ENCODE peak calls at places on chromosomes 6 and 20, in four cellular contexts. M is HepG2, Z is K562, N is GM12878. O is an unnamed sample.

GRCh38 chr6:170293881-170294755 is 3.2 kb upstream of the DLL1 start:
- DNase-seq in M (no peak), Z (no peak), N (no peak), O (no peak)

GRCh38 chr20:44829688-44830087 is 19.3 kb upstream of the RIMS4 start:
- DNase-seq in M (no peak), Z (no peak), N (no peak), O (no peak)

GRCh38 chr6:14126250-14126649 is 8.7 kb downstream of the CD83 start:
- DNase-seq in M (no peak), Z (no peak), N (no peak), O (no peak)

GRCh38 chr6:161618816-161619454 is 345.1 kb upstream of the AGPAT4 start:
- DNase-seq in M (peak; percentile 49), Z (no peak), N (no peak), O (peak; percentile 54)

GRCh38 chr6:126153661-126154060 is 167.3 kb downstream of the TRMT11 start:
- DNase-seq in M (no peak), Z (no peak), N (no peak), O (no peak)

GRCh38 chr20:56380375-56380774 is 11.6 kb downstream of the AURKA start:
- DNase-seq in M (no peak), Z (no peak), N (no peak), O (no peak)

GRCh38 chr6:26550250-26550993 is 12.3 kb downstream of the HMGN4 start:
- DNase-seq in M (peak; percentile 88), Z (peak; percentile 53), N (no peak), O (peak; percentile 90)

GRCh38 chr6:100296810-100297544 is 167.7 kb downstream of the SIM1 start:
- DNase-seq in M (peak; percentile 50), Z (no peak), N (no peak), O (no peak)

GRCh38 chr6:19731286-19731685 is 105.9 kb upstream of the ID4 start:
- DNase-seq in M (peak; percentile 9), Z (no peak), N (no peak), O (no peak)

GRCh38 chr20:31820228-31820627 is 1.1 kb downstream of the MYLK2 start:
- DNase-seq in M (no peak), Z (no peak), N (no peak), O (no peak)

GRCh38 chr20:31816221-31816620 is 2.9 kb upstream of the MYLK2 start:
- DNase-seq in M (no peak), Z (no peak), N (no peak), O (no peak)

GRCh38 chr20:31819083-31819784 is at the start of gene MYLK2:
- DNase-seq in M (no peak), Z (no peak), N (no peak), O (no peak)

GRCh38 chr20:31817461-31817860 is 1.7 kb upstream of the MYLK2 start:
- DNase-seq in M (no peak), Z (no peak), N (no peak), O (no peak)

GRCh38 chr20:31818376-31818908 is 714 bp upstream of the MYLK2 start:
- DNase-seq in M (no peak), Z (no peak), N (no peak), O (no peak)
- TF ChIP-seq NR2C2 in M (no peak), Z (no peak), N (no peak), O (no peak)

GRCh38 chr20:4435210-4435609 is 286.5 kb upstream of the PRND start:
- DNase-seq in M (no peak), Z (no peak), N (no peak), O (no peak)
- TF ChIP-seq NR2C2 in M (no peak), Z (no peak), N (no peak), O (no peak)

DNA sequence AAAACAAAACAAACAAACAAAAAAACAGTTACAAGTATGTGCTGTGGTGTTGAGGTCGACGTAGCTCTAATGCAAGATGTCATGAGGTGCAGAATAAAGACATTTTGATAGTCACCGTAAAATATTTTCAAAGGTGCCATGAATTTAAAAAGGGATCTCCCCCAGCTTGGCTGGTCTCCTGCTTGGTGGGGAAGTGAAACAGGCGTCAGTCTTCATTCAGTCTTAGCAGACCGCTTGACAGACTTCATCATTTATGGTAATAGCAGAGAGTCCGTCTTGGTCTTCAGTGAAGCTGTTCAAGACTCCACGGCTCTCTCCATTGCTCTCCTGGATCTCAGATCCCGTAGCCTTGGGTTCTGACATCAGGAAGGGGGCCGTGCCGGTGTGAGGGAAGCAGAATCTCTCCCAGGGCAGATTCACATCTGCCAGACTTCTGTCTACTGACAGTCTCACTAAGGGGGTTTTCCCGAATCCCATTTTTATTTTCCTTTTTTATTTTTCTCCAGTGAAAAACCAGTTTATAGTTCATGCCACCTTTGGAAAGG is 1.6 kb downstream of the SLC24A3 start:
- DNase-seq in M (no peak), Z (no peak), N (no peak), O (no peak)
- TF ChIP-seq NR2C2 in M (no peak), Z (no peak), N (no peak), O (no peak)

GRCh38 chr20:62823688-62824475 is 7.0 kb downstream of the COL9A3 start:
- DNase-seq in M (no peak), Z (no peak), N (no peak), O (peak; percentile 74)

GRCh38 chr20:62822788-62823651 is 6.2 kb downstream of the COL9A3 start:
- DNase-seq in M (peak; percentile 98), Z (peak; percentile 80), N (no peak), O (peak; percentile 71)

GRCh38 chr20:62825288-62825993 is 8.6 kb downstream of the COL9A3 start:
- DNase-seq in M (no peak), Z (no peak), N (no peak), O (no peak)

GRCh38 chr20:62825994-62826645 is 9.3 kb downstream of the COL9A3 start:
- DNase-seq in M (no peak), Z (no peak), N (no peak), O (no peak)

GRCh38 chr20:62824476-62825287 is 7.8 kb downstream of the COL9A3 start:
- DNase-seq in M (peak; percentile 62), Z (peak; percentile 77), N (no peak), O (peak; percentile 73)
- TF ChIP-seq NR2C2 in M (no peak), Z (no peak), N (no peak), O (no peak)

DNA sequence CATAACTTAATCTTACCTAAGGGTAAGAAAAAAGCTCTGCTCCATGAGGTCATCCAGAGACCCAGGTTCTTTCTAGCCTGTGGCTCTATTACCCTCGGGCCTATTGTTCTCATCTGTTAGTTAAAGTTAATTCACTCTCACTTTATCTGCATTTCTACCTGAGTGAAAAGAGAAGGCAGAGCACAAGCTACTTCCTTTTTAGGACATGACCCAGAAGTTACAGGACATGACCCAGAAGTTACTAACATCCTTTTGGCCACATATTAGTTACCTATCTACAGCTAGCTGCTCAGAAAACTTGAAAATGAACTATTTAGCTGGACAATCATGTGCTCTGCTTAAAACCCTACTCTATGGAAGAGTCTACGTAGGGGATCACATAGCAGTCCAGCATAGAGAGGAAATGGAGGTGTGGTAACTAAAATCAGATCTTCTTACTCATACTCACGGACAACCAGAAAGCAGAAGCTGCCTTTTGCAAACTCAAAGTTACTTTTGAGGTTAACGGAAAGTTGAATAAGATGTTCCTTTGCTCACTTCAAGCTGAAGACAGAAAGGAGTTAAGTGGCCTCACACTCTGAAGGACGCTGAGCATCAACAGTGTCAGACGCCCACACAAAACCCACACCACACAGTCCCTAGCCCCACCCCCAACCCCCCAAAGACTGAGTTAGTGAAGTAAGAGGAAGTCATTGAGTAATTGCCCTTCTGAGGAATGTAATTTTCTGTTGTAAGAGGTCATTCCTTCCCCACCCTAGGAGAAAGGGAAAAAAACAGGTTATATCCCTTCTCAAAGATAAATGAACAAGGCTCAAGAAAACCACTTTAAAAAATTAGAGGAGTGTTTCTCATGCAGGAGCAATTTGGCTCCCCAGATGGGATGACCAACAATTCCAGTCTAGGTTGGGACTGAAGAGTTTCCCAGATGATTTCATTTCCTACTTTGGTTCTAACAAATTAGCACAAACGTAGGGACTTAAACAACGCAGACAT is 45.9 kb upstream of the TAB2 start:
- DNase-seq in M (no peak), Z (no peak), N (peak; percentile 65), O (no peak)
- TF ChIP-seq NR2C2 in M (no peak), Z (no peak), N (no peak), O (no peak)

GRCh38 chr6:163260911-163261310 is 153.6 kb upstream of the QKI start:
- DNase-seq in M (no peak), Z (no peak), N (no peak), O (no peak)
- TF ChIP-seq NR2C2 in M (no peak), Z (no peak), N (no peak), O (no peak)

GRCh38 chr20:50777373-50777772 is 17.5 kb upstream of the BCAS4 start:
- DNase-seq in M (no peak), Z (no peak), N (no peak), O (no peak)
- TF ChIP-seq NR2C2 in M (no peak), Z (no peak), N (no peak), O (no peak)

DNA sequence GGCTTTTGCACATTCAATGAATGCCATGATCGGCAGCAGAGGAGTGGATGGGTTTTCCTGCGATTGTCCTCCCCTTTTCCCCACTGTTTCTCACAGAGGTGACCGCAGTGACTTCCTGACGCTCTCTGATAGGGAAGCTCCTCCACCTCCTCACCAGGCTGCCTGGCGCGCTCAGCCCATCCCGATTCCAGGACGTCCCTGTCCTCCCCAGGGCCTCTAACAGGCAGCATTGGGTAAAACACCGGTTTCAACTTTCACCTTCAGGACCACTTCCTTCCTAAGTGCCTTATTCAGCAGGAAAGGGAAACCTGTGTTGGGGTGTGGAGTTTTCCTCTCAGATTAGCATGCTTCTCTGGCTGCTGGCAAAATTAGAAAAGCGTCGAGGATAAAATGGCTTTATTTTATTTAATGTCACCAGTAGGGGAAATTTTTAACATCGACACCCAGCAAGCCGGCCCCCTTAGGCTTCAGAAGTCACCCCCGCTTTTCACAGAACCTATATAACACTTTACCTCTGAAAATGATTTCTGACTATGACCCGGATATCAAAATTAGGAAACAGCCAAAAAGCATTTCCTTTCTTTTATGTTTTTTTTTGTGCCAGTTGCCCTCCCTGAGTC is 570.4 kb upstream of the GJE1 start:
- DNase-seq in M (no peak), Z (peak; percentile 13), N (no peak), O (peak; percentile 59)
- TF ChIP-seq NR2C2 in M (no peak), Z (peak; percentile 14), N (no peak), O (no peak)

GRCh38 chr6:120960761-120961160 is 373.5 kb downstream of the TBC1D32 start:
- DNase-seq in M (no peak), Z (no peak), N (no peak), O (no peak)

GRCh38 chr6:120966321-120966720 is 368.0 kb downstream of the TBC1D32 start:
- DNase-seq in M (no peak), Z (no peak), N (no peak), O (no peak)

DNA sequence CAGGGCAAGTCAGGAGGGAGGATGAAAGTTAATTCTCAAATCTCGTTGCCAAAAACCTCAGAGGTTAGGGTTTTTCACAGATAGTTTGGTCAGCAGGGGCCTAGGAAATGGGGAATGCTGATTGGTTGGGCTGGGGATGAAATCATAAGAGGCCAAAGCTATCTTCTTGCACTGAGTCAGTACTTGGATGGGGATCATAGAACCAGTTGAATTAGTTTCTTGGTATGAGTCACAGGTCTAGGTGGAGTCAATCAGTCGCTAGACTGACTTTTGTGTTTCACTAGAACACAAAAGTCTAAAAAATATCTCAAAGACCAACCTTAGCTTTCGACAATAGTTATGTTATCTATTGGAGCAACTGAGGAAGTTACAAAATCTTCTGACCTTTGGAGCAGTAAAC is 368.5 kb downstream of the TBC1D32 start:
- DNase-seq in M (no peak), Z (no peak), N (no peak), O (no peak)
- TF ChIP-seq NR2C2 in M (no peak), Z (no peak), N (no peak), O (no peak)